ENCODE peak calls at places on chromosomes 16 and 17, in five cellular contexts. N, X, F, T and O are unnamed samples.

GRCh38 chr17:50060951-50061712 is 5.2 kb downstream of the ITGA3 start:
- DNase-seq in N (no peak), X (no peak), F (no peak), T (no peak), O (no peak)

GRCh38 chr17:48616719-48617514 is 1.8 kb upstream of the HOXB8 start:
- DNase-seq in N (no peak), X (no peak), F (no peak), T (no peak), O (no peak)

GRCh38 chr16:50354629-50355456 is 13.9 kb downstream of the BRD7 start:
- DNase-seq in N (no peak), X (no peak), F (no peak), T (no peak), O (no peak)

GRCh38 chr16:72285324-72285723 is 113.4 kb upstream of the PMFBP1 start:
- DNase-seq in N (no peak), X (no peak), F (no peak), T (no peak), O (no peak)

GRCh38 chr16:29182501-29182900 is 197.6 kb downstream of the LAT start:
- DNase-seq in N (no peak), X (no peak), F (no peak), T (no peak), O (no peak)

GRCh38 chr16:68090109-68090508 is 4.9 kb downstream of the NFATC3 start:
- DNase-seq in N (no peak), X (no peak), F (no peak), T (no peak), O (no peak)

GRCh38 chr16:10385725-10386516 is at the start of gene ATF7IP2:
- DNase-seq in N (peak), X (no peak), F (peak), T (peak), O (peak)

GRCh38 chr16:57394444-57394843 is 10.1 kb upstream of the CCL17 start:
- DNase-seq in N (no peak), X (no peak), F (no peak), T (no peak), O (no peak)

GRCh38 chr17:44758414-44759095 is at the start of gene ADAM11:
- DNase-seq in N (no peak), X (no peak), F (no peak), T (peak), O (no peak)

GRCh38 chr17:37447641-37448040 is 41.0 kb downstream of the TADA2A start:
- DNase-seq in N (no peak), X (no peak), F (no peak), T (no peak), O (no peak)

GRCh38 chr16:66503030-66503429 is 46.9 kb downstream of the TK2 start:
- DNase-seq in N (no peak), X (no peak), F (no peak), T (no peak), O (no peak)

GRCh38 chr17:48144976-48145798 is 37.6 kb downstream of the SNX11 start:
- DNase-seq in N (no peak), X (no peak), F (no peak), T (no peak), O (no peak)

GRCh38 chr17:28357901-28358197 is 522 bp upstream of the POLDIP2 start:
- DNase-seq in N (no peak), X (no peak), F (no peak), T (no peak), O (no peak)

GRCh38 chr16:30534368-30535105 is at the start of gene ZNF747:
- DNase-seq in N (peak), X (no peak), F (peak), T (peak), O (no peak)

GRCh38 chr16:83851473-83851872 is 43.7 kb downstream of the HSBP1 start:
- DNase-seq in N (no peak), X (no peak), F (no peak), T (no peak), O (no peak)

GRCh38 chr17:7351665-7352558 is at the start of gene KCTD11:
- DNase-seq in N (peak), X (peak), F (peak), T (peak), O (no peak)